ENCODE peak calls at places on chromosomes 5 and 9, in ten cellular contexts. K is GM12891, Z is endothelial cell, C is LoVo, O is ACHN, F is CD14-positive monocyte, B is GM23248, Q is sciatic nerve, Y is ovary, G is AG09319. T is an unnamed sample.

GRCh38 chr5:157217289-157218024 is 36.8 kb downstream of the ITK start:
- DNase-seq in K (no peak), Z (no peak), C (no peak), O (peak), F (no peak), B (no peak), Q (no peak), Y (no peak), G (no peak), T (no peak)

GRCh38 chr5:69295088-69295754 is 37.4 kb downstream of the CCDC125 start:
- DNase-seq in K (no peak), Z (no peak), C (no peak), O (peak), F (no peak), B (peak), Q (no peak), Y (no peak), G (no peak), T (peak)

GRCh38 chr9:77587036-77587435 is 61.1 kb downstream of the GNA14 start:
- DNase-seq in K (no peak), Z (no peak), C (no peak), O (no peak), F (no peak), B (no peak), Q (no peak), Y (no peak), G (no peak), T (no peak)

GRCh38 chr5:135393229-135393628 is 5.8 kb downstream of the MACROH2A1 start:
- DNase-seq in K (no peak), Z (no peak), C (no peak), O (no peak), F (peak), B (no peak), Q (no peak), Y (no peak), G (no peak), T (no peak)

GRCh38 chr5:170848033-170848432 is 13.8 kb upstream of the RANBP17 start:
- DNase-seq in K (no peak), Z (no peak), C (no peak), O (no peak), F (no peak), B (peak), Q (no peak), Y (no peak), G (no peak), T (peak)

GRCh38 chr9:73995836-73996235 is 501.3 kb upstream of the RORB start:
- DNase-seq in K (no peak), Z (no peak), C (no peak), O (no peak), F (no peak), B (no peak), Q (no peak), Y (no peak), G (no peak), T (no peak)

GRCh38 chr5:142754031-142754430 is 16.1 kb upstream of the ARHGAP26 start:
- DNase-seq in K (no peak), Z (no peak), C (no peak), O (no peak), F (no peak), B (no peak), Q (no peak), Y (no peak), G (no peak), T (no peak)

GRCh38 chr5:142432961-142433360 is 108.1 kb upstream of the SPRY4 start:
- DNase-seq in K (no peak), Z (no peak), C (no peak), O (no peak), F (no peak), B (no peak), Q (no peak), Y (no peak), G (no peak), T (no peak)

GRCh38 chr5:116734717-116735072 is 160.1 kb upstream of the SEMA6A start:
- DNase-seq in K (no peak), Z (no peak), C (no peak), O (no peak), F (no peak), B (no peak), Q (no peak), Y (no peak), G (no peak), T (no peak)

GRCh38 chr9:114621975-114622609 is 11.0 kb downstream of the TMEM268 start:
- DNase-seq in K (no peak), Z (no peak), C (no peak), O (peak), F (no peak), B (peak), Q (no peak), Y (peak), G (no peak), T (peak)

GRCh38 chr5:81719743-81720142 is 31.2 kb downstream of the SSBP2 start:
- DNase-seq in K (no peak), Z (no peak), C (no peak), O (no peak), F (no peak), B (no peak), Q (no peak), Y (no peak), G (no peak), T (no peak)

GRCh38 chr9:90915693-90916092 is 114.1 kb downstream of the SYK start:
- DNase-seq in K (no peak), Z (peak), C (no peak), O (peak), F (peak), B (peak), Q (no peak), Y (no peak), G (no peak), T (peak)

GRCh38 chr9:35598863-35599590 is 6.0 kb upstream of the TESK1 start:
- DNase-seq in K (no peak), Z (no peak), C (no peak), O (no peak), F (no peak), B (no peak), Q (no peak), Y (no peak), G (no peak), T (no peak)

GRCh38 chr9:109467936-109468335 is 30.2 kb downstream of the PTPN3 start:
- DNase-seq in K (no peak), Z (no peak), C (no peak), O (no peak), F (no peak), B (no peak), Q (no peak), Y (no peak), G (no peak), T (no peak)

GRCh38 chr5:82019342-82020138 is 47.7 kb downstream of the ATG10 start:
- DNase-seq in K (no peak), Z (no peak), C (no peak), O (no peak), F (no peak), B (no peak), Q (no peak), Y (no peak), G (no peak), T (no peak)

GRCh38 chr5:179802950-179803562 is 3.6 kb downstream of the MGAT4B start:
- DNase-seq in K (no peak), Z (no peak), C (no peak), O (no peak), F (no peak), B (no peak), Q (no peak), Y (no peak), G (no peak), T (no peak)

GRCh38 chr9:136566899-136567298 is 21.1 kb upstream of the NOTCH1 start:
- DNase-seq in K (no peak), Z (no peak), C (no peak), O (no peak), F (no peak), B (peak), Q (peak), Y (peak), G (no peak), T (no peak)

GRCh38 chr9:137970686-137971476 is 93.3 kb downstream of the CACNA1B start:
- DNase-seq in K (no peak), Z (no peak), C (no peak), O (no peak), F (no peak), B (no peak), Q (peak), Y (no peak), G (no peak), T (no peak)

GRCh38 chr9:136050266-136050705 is 44.8 kb downstream of the NACC2 start:
- DNase-seq in K (no peak), Z (no peak), C (no peak), O (no peak), F (no peak), B (no peak), Q (peak), Y (no peak), G (no peak), T (no peak)

GRCh38 chr9:101504188-101504587 is 29.5 kb upstream of the RNF20 start:
- DNase-seq in K (no peak), Z (no peak), C (no peak), O (no peak), F (no peak), B (no peak), Q (no peak), Y (no peak), G (no peak), T (no peak)

GRCh38 chr5:177432143-177432904 is 5.8 kb downstream of the GRK6 start:
- DNase-seq in K (no peak), Z (no peak), C (no peak), O (no peak), F (no peak), B (no peak), Q (no peak), Y (no peak), G (no peak), T (no peak)

GRCh38 chr9:138051586-138052321 is 174.2 kb downstream of the CACNA1B start:
- DNase-seq in K (peak), Z (no peak), C (no peak), O (no peak), F (peak), B (no peak), Q (no peak), Y (no peak), G (no peak), T (no peak)

GRCh38 chr5:55816342-55816741 is 34.8 kb upstream of the IL31RA start:
- DNase-seq in K (no peak), Z (no peak), C (peak), O (peak), F (no peak), B (peak), Q (no peak), Y (no peak), G (peak), T (peak)

GRCh38 chr9:26261503-26262330 is 583.5 kb upstream of the TUSC1 start:
- DNase-seq in K (no peak), Z (no peak), C (no peak), O (peak), F (no peak), B (peak), Q (no peak), Y (no peak), G (no peak), T (peak)

GRCh38 chr5:126070481-126070880 is 352.7 kb upstream of the GRAMD2B start:
- DNase-seq in K (no peak), Z (no peak), C (no peak), O (no peak), F (no peak), B (peak), Q (no peak), Y (no peak), G (no peak), T (no peak)

GRCh38 chr9:134130503-134131375 is 5.1 kb upstream of the WDR5 start:
- DNase-seq in K (no peak), Z (no peak), C (peak), O (peak), F (peak), B (peak), Q (peak), Y (peak), G (no peak), T (no peak)

GRCh38 chr5:153959134-153959957 is 79.4 kb downstream of the FAM114A2 start:
- DNase-seq in K (no peak), Z (no peak), C (no peak), O (peak), F (no peak), B (peak), Q (no peak), Y (no peak), G (no peak), T (no peak)

GRCh38 chr5:147805030-147805454 is 22.5 kb upstream of the JAKMIP2 start:
- DNase-seq in K (no peak), Z (no peak), C (no peak), O (no peak), F (peak), B (no peak), Q (no peak), Y (no peak), G (no peak), T (no peak)

GRCh38 chr9:135479469-135480052 is at the start of gene PPP1R26:
- DNase-seq in K (no peak), Z (no peak), C (peak), O (peak), F (no peak), B (peak), Q (no peak), Y (no peak), G (no peak), T (peak)

GRCh38 chr5:133967715-133968056 is 739 bp downstream of the C5orf15 start:
- DNase-seq in K (no peak), Z (peak), C (no peak), O (peak), F (no peak), B (peak), Q (no peak), Y (no peak), G (no peak), T (no peak)

GRCh38 chr5:14364576-14365472 is 216.8 kb upstream of the OTULINL start:
- DNase-seq in K (no peak), Z (peak), C (peak), O (peak), F (no peak), B (no peak), Q (no peak), Y (no peak), G (no peak), T (peak)

GRCh38 chr9:92341578-92341977 is 15.8 kb downstream of the CENPP start:
- DNase-seq in K (no peak), Z (no peak), C (no peak), O (no peak), F (no peak), B (no peak), Q (no peak), Y (no peak), G (no peak), T (no peak)

GRCh38 chr5:89336111-89336510 is 453.1 kb upstream of the MEF2C start:
- DNase-seq in K (no peak), Z (no peak), C (no peak), O (no peak), F (no peak), B (no peak), Q (no peak), Y (no peak), G (no peak), T (no peak)

T was measured in PC-3.